ENCODE peak calls at places on chromosomes 13 and 19, in seven cellular contexts. B is MM.1S, Z is GM23248, K is GM23338, F is PC-3, O is hepatocyte, J is HCT116. C is an unnamed sample.

GRCh38 chr13:63048648-63049047 is 1633.0 kb upstream of the PCDH20 start:
- DNase-seq in B (no peak), Z (no peak), K (peak; percentile 8), F (peak; percentile 12), O (no peak), J (peak; percentile 3), C (no peak)

GRCh38 chr13:24263652-24264051 is 45.7 kb upstream of the C1QTNF9 start:
- DNase-seq in B (no peak), Z (peak; percentile 26), K (no peak), F (no peak), O (no peak), J (no peak), C (no peak)

GRCh38 chr19:343941-344624 is 513 bp downstream of the MIER2 start:
- DNase-seq in B (no peak), Z (peak; percentile 73), K (peak; percentile 47), F (no peak), O (peak; percentile 64), J (no peak), C (peak; percentile 81)

GRCh38 chr13:88068975-88069374 is 397.8 kb downstream of the SLITRK5 start:
- DNase-seq in B (no peak), Z (no peak), K (peak; percentile 84), F (peak; percentile 6), O (peak; percentile 7), J (no peak), C (peak; percentile 61)

GRCh38 chr19:35357867-35358573 is at the start of gene FFAR3:
- DNase-seq in B (no peak), Z (peak; percentile 68), K (peak; percentile 14), F (no peak), O (no peak), J (no peak), C (no peak)

GRCh38 chr13:36919833-36920611 is at the start of gene SMAD9:
- DNase-seq in B (peak; percentile 9), Z (peak; percentile 95), K (peak; percentile 78), F (peak; percentile 48), O (peak; percentile 92), J (peak; percentile 1), C (peak; percentile 91)

GRCh38 chr19:45508931-45509691 is 1.8 kb downstream of the VASP start:
- DNase-seq in B (peak; percentile 44), Z (peak; percentile 69), K (peak; percentile 84), F (peak; percentile 57), O (peak; percentile 69), J (no peak), C (peak; percentile 77)

GRCh38 chr13:60990032-60990733 is 425.5 kb downstream of the PCDH20 start:
- DNase-seq in B (no peak), Z (no peak), K (peak; percentile 72), F (peak; percentile 56), O (no peak), J (no peak), C (peak; percentile 3)

GRCh38 chr13:26022538-26023292 is 29.1 kb downstream of the SHISA2 start:
- DNase-seq in B (no peak), Z (peak; percentile 90), K (no peak), F (peak; percentile 97), O (peak; percentile 80), J (no peak), C (no peak)

GRCh38 chr13:24995225-24995804 is 100.6 kb upstream of the PABPC3 start:
- DNase-seq in B (peak; percentile 71), Z (peak; percentile 88), K (peak; percentile 96), F (peak; percentile 86), O (peak; percentile 91), J (peak; percentile 77), C (peak; percentile 89)

GRCh38 chr13:95087746-95088305 is 213.4 kb downstream of the ABCC4 start:
- DNase-seq in B (no peak), Z (peak; percentile 8), K (no peak), F (peak; percentile 69), O (peak; percentile 8), J (no peak), C (no peak)

GRCh38 chr13:97495678-97496077 is 61.7 kb downstream of the RAP2A start:
- DNase-seq in B (no peak), Z (no peak), K (no peak), F (peak; percentile 54), O (no peak), J (no peak), C (no peak)

GRCh38 chr19:46478356-46478986 is 7.1 kb upstream of the PNMA8A start:
- DNase-seq in B (no peak), Z (peak; percentile 80), K (peak; percentile 97), F (no peak), O (no peak), J (no peak), C (peak; percentile 75)

GRCh38 chr13:48750588-48751383 is 97.1 kb downstream of the CYSLTR2 start:
- DNase-seq in B (no peak), Z (peak; percentile 76), K (no peak), F (no peak), O (no peak), J (no peak), C (no peak)

GRCh38 chr19:49475995-49476880 is 2.2 kb downstream of the FLT3LG start:
- DNase-seq in B (no peak), Z (peak; percentile 64), K (peak; percentile 98), F (no peak), O (peak; percentile 88), J (no peak), C (peak; percentile 94)

GRCh38 chr19:54893406-54893805 is 12.5 kb upstream of the NCR1 start:
- DNase-seq in B (no peak), Z (no peak), K (peak; percentile 94), F (no peak), O (no peak), J (no peak), C (no peak)

GRCh38 chr13:91158015-91158390 is 189.5 kb upstream of the MIR17HG start:
- DNase-seq in B (no peak), Z (no peak), K (no peak), F (peak; percentile 15), O (no peak), J (no peak), C (no peak)

GRCh38 chr19:31610036-31610435 is 260.8 kb upstream of the TSHZ3 start:
- DNase-seq in B (no peak), Z (no peak), K (no peak), F (no peak), O (no peak), J (no peak), C (no peak)

GRCh38 chr13:91813255-91813654 is 414.8 kb downstream of the GPC5 start:
- DNase-seq in B (no peak), Z (no peak), K (no peak), F (no peak), O (peak; percentile 16), J (no peak), C (no peak)

GRCh38 chr19:13986348-13986904 is 19.7 kb downstream of the RFX1 start:
- DNase-seq in B (peak; percentile 95), Z (peak; percentile 90), K (peak; percentile 85), F (no peak), O (peak; percentile 42), J (no peak), C (peak; percentile 55)

GRCh38 chr13:103386341-103386740 is 320.1 kb upstream of the SLC10A2 start:
- DNase-seq in B (no peak), Z (peak; percentile 0), K (no peak), F (peak; percentile 45), O (peak; percentile 46), J (no peak), C (no peak)

GRCh38 chr13:110560606-110561334 is 752 bp downstream of the RAB20 start:
- DNase-seq in B (peak; percentile 7), Z (peak; percentile 54), K (peak; percentile 69), F (peak; percentile 26), O (peak; percentile 60), J (no peak), C (peak; percentile 72)

GRCh38 chr13:43728411-43728810 is 58.4 kb downstream of the ENOX1 start:
- DNase-seq in B (no peak), Z (no peak), K (no peak), F (no peak), O (no peak), J (no peak), C (no peak)

GRCh38 chr13:89897681-89898080 is 1449.8 kb upstream of the MIR17HG start:
- DNase-seq in B (peak; percentile 7), Z (no peak), K (no peak), F (no peak), O (no peak), J (no peak), C (no peak)
- TF ChIP-seq EZH2 in B (no peak), Z (no peak), K (no peak), F (no peak), O (no peak), J (no peak), C (no peak)

GRCh38 chr13:93736111-93736510 is 509.5 kb downstream of the GPC6 start:
- DNase-seq in B (no peak), Z (peak; percentile 63), K (no peak), F (peak; percentile 44), O (no peak), J (no peak), C (no peak)
- TF ChIP-seq EZH2phosphoT487 in B (no peak), Z (no peak), K (no peak), F (no peak), O (no peak), J (no peak), C (no peak)

GRCh38 chr13:99996177-99996705 is 14.7 kb downstream of the ZIC2 start:
- DNase-seq in B (no peak), Z (no peak), K (peak; percentile 24), F (no peak), O (no peak), J (no peak), C (peak; percentile 57)

GRCh38 chr13:99995104-99995502 is 13.5 kb downstream of the ZIC2 start:
- DNase-seq in B (no peak), Z (no peak), K (no peak), F (no peak), O (no peak), J (no peak), C (no peak)

GRCh38 chr13:99995503-99996176 is 14.1 kb downstream of the ZIC2 start:
- DNase-seq in B (no peak), Z (no peak), K (peak; percentile 74), F (no peak), O (no peak), J (no peak), C (peak; percentile 59)

GRCh38 chr13:99997702-99998219 is 16.2 kb downstream of the ZIC2 start:
- DNase-seq in B (no peak), Z (no peak), K (no peak), F (no peak), O (no peak), J (no peak), C (no peak)

GRCh38 chr13:99998261-99998660 is 16.7 kb downstream of the ZIC2 start:
- DNase-seq in B (no peak), Z (no peak), K (no peak), F (no peak), O (no peak), J (no peak), C (no peak)
- TF ChIP-seq EZH2 in B (no peak), Z (no peak), K (no peak), F (no peak), O (no peak), J (no peak), C (no peak)

DNA sequence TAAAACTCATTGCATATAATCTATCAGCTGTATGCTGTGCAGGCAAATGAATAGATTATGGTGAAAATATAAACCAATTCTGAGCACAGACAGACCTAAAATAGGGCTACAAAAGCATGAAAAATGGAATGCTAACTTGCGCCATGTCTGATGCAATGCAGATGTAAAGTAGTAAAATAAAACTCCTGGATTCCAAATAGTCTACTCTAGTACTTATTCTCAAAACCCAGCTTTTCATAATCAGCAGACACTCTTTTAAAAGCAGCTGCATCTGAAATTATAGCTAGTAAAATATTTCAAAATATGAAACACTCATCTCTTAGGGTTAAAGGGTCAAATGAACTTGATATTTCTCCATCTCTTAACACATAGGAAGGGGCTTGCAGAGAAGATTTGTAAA is 4.7 kb upstream of the POMP start:
- DNase-seq in B (no peak), Z (peak; percentile 45), K (no peak), F (no peak), O (no peak), J (no peak), C (no peak)
- TF ChIP-seq EZH2phosphoT487 in B (no peak), Z (no peak), K (no peak), F (no peak), O (no peak), J (no peak), C (no peak)

GRCh38 chr13:112072531-112073244 is 5.7 kb downstream of the SOX1 start:
- DNase-seq in B (no peak), Z (no peak), K (peak; percentile 92), F (no peak), O (no peak), J (no peak), C (peak; percentile 88)
- TF ChIP-seq EZH2 in B (no peak), Z (no peak), K (peak; percentile 40), F (no peak), O (peak; percentile 28), J (no peak), C (no peak)